ENCODE peak calls at places on chromosomes 4 and X, in seven cellular contexts. One of them, this sample, is unnamed.
A peak's percentile ranks its signal among the peaks of the same experiment; 100 is the strongest.

GRCh38 chr4:122874194-122874593 is 47.6 kb downstream of the FGF2 start:
- DNase-seq in stimulated activated effector memory CD8-positive, alpha-beta T cell treated with anti-CD3 and anti-CD28 coated beads, Interleukin-12 subunit alpha, Interleukin-12 subunit beta, amount 100 ng/mL, for 72 hours: no peak
- DNase-seq in globus pallidus: no peak
- DNase-seq in neural crest cell: no peak
- DNase-seq in NCI-H2081: no peak
- DNase-seq in adipocyte: peak; percentile 92
- DNase-seq in effector memory CD8-positive, alpha-beta T cell: no peak
- DNase-seq in this sample: no peak

GRCh38 chrX:151513472-151513871 is 50.0 kb upstream of the PASD1 start:
- DNase-seq in stimulated activated effector memory CD8-positive, alpha-beta T cell treated with anti-CD3 and anti-CD28 coated beads, Interleukin-12 subunit alpha, Interleukin-12 subunit beta, amount 100 ng/mL, for 72 hours: no peak
- DNase-seq in neural crest cell: no peak
- DNase-seq in NCI-H2081: no peak
- DNase-seq in effector memory CD8-positive, alpha-beta T cell: no peak
- DNase-seq in globus pallidus: no peak
- DNase-seq in adipocyte: no peak
- DNase-seq in this sample: no peak

GRCh38 chrX:107684956-107685385 is 56.7 kb downstream of the PRPS1 start:
- DNase-seq in globus pallidus: peak; percentile 41
- DNase-seq in adipocyte: no peak
- DNase-seq in neural crest cell: no peak
- DNase-seq in effector memory CD8-positive, alpha-beta T cell: no peak
- DNase-seq in stimulated activated effector memory CD8-positive, alpha-beta T cell treated with anti-CD3 and anti-CD28 coated beads, Interleukin-12 subunit alpha, Interleukin-12 subunit beta, amount 100 ng/mL, for 72 hours: no peak
- DNase-seq in NCI-H2081: no peak
- DNase-seq in this sample: peak; percentile 36

GRCh38 chr4:1243451-1244080 is 5.4 kb downstream of the CTBP1 start:
- DNase-seq in effector memory CD8-positive, alpha-beta T cell: no peak
- DNase-seq in globus pallidus: peak; percentile 42
- DNase-seq in neural crest cell: no peak
- DNase-seq in adipocyte: no peak
- DNase-seq in stimulated activated effector memory CD8-positive, alpha-beta T cell treated with anti-CD3 and anti-CD28 coated beads, Interleukin-12 subunit alpha, Interleukin-12 subunit beta, amount 100 ng/mL, for 72 hours: no peak
- DNase-seq in NCI-H2081: no peak
- DNase-seq in this sample: no peak

GRCh38 chrX:74080165-74080564 is 223.8 kb upstream of the ZCCHC13 start:
- DNase-seq in NCI-H2081: no peak
- DNase-seq in effector memory CD8-positive, alpha-beta T cell: no peak
- DNase-seq in adipocyte: no peak
- DNase-seq in stimulated activated effector memory CD8-positive, alpha-beta T cell treated with anti-CD3 and anti-CD28 coated beads, Interleukin-12 subunit alpha, Interleukin-12 subunit beta, amount 100 ng/mL, for 72 hours: no peak
- DNase-seq in globus pallidus: no peak
- DNase-seq in neural crest cell: no peak
- DNase-seq in this sample: no peak

GRCh38 chrX:134019567-134020206 is 34.3 kb upstream of the GPC3 start:
- DNase-seq in globus pallidus: no peak
- DNase-seq in stimulated activated effector memory CD8-positive, alpha-beta T cell treated with anti-CD3 and anti-CD28 coated beads, Interleukin-12 subunit alpha, Interleukin-12 subunit beta, amount 100 ng/mL, for 72 hours: no peak
- DNase-seq in effector memory CD8-positive, alpha-beta T cell: no peak
- DNase-seq in adipocyte: no peak
- DNase-seq in NCI-H2081: no peak
- DNase-seq in neural crest cell: no peak
- DNase-seq in this sample: no peak

GRCh38 chrX:43860646-43861370 is 21.4 kb downstream of the MAOB start:
- DNase-seq in stimulated activated effector memory CD8-positive, alpha-beta T cell treated with anti-CD3 and anti-CD28 coated beads, Interleukin-12 subunit alpha, Interleukin-12 subunit beta, amount 100 ng/mL, for 72 hours: no peak
- DNase-seq in adipocyte: no peak
- DNase-seq in neural crest cell: no peak
- DNase-seq in effector memory CD8-positive, alpha-beta T cell: no peak
- DNase-seq in globus pallidus: no peak
- DNase-seq in NCI-H2081: peak; percentile 61
- DNase-seq in this sample: peak; percentile 75

GRCh38 chr4:121100093-121100775 is 27.9 kb upstream of the NDNF start:
- DNase-seq in globus pallidus: no peak
- DNase-seq in effector memory CD8-positive, alpha-beta T cell: no peak
- DNase-seq in neural crest cell: no peak
- DNase-seq in adipocyte: no peak
- DNase-seq in stimulated activated effector memory CD8-positive, alpha-beta T cell treated with anti-CD3 and anti-CD28 coated beads, Interleukin-12 subunit alpha, Interleukin-12 subunit beta, amount 100 ng/mL, for 72 hours: no peak
- DNase-seq in NCI-H2081: no peak
- DNase-seq in this sample: no peak

GRCh38 chrX:39293203-39293602 is 491.9 kb downstream of the MID1IP1 start:
- DNase-seq in globus pallidus: no peak
- DNase-seq in NCI-H2081: no peak
- DNase-seq in neural crest cell: no peak
- DNase-seq in stimulated activated effector memory CD8-positive, alpha-beta T cell treated with anti-CD3 and anti-CD28 coated beads, Interleukin-12 subunit alpha, Interleukin-12 subunit beta, amount 100 ng/mL, for 72 hours: no peak
- DNase-seq in effector memory CD8-positive, alpha-beta T cell: no peak
- DNase-seq in adipocyte: no peak
- DNase-seq in this sample: no peak

GRCh38 chrX:39759526-39760224 is 338.1 kb downstream of the BCOR start:
- DNase-seq in globus pallidus: peak; percentile 33
- DNase-seq in stimulated activated effector memory CD8-positive, alpha-beta T cell treated with anti-CD3 and anti-CD28 coated beads, Interleukin-12 subunit alpha, Interleukin-12 subunit beta, amount 100 ng/mL, for 72 hours: no peak
- DNase-seq in neural crest cell: no peak
- DNase-seq in adipocyte: peak; percentile 72
- DNase-seq in effector memory CD8-positive, alpha-beta T cell: no peak
- DNase-seq in NCI-H2081: peak; percentile 44
- DNase-seq in this sample: no peak

GRCh38 chr4:182143086-182143821 is 99.9 kb upstream of the TENM3 start:
- DNase-seq in adipocyte: peak; percentile 51
- DNase-seq in stimulated activated effector memory CD8-positive, alpha-beta T cell treated with anti-CD3 and anti-CD28 coated beads, Interleukin-12 subunit alpha, Interleukin-12 subunit beta, amount 100 ng/mL, for 72 hours: no peak
- DNase-seq in NCI-H2081: no peak
- DNase-seq in effector memory CD8-positive, alpha-beta T cell: no peak
- DNase-seq in globus pallidus: no peak
- DNase-seq in neural crest cell: peak; percentile 18
- DNase-seq in this sample: no peak

GRCh38 chrX:23821847-23822246 is 38.9 kb downstream of the SAT1 start:
- DNase-seq in adipocyte: no peak
- DNase-seq in neural crest cell: no peak
- DNase-seq in globus pallidus: no peak
- DNase-seq in effector memory CD8-positive, alpha-beta T cell: no peak
- DNase-seq in NCI-H2081: no peak
- DNase-seq in stimulated activated effector memory CD8-positive, alpha-beta T cell treated with anti-CD3 and anti-CD28 coated beads, Interleukin-12 subunit alpha, Interleukin-12 subunit beta, amount 100 ng/mL, for 72 hours: no peak
- DNase-seq in this sample: no peak

This sample was measured in LNCaP clone FGC.